ENCODE peak calls at places on chromosome 14, in six cellular contexts. X, W, N, K, S and F are unnamed samples.

GRCh38 chr14:21987937-21988336 is 314.3 kb upstream of the OR4E1 start:
- DNase-seq in K (no peak), W (no peak), S (peak), X (peak), N (peak), F (peak)

GRCh38 chr14:22976620-22977433 is 5.5 kb downstream of the AJUBA start:
- DNase-seq in K (no peak), N (peak), S (peak), X (peak), W (no peak), F (peak)

GRCh38 chr14:60485057-60485599 is 735 bp downstream of the C14orf39 start:
- DNase-seq in S (peak), X (no peak), K (no peak), W (no peak), N (no peak), F (no peak)

GRCh38 chr14:71647086-71647784 is 285.0 kb upstream of the RGS6 start:
- DNase-seq in N (peak), S (peak), K (peak), W (no peak), X (peak), F (peak)

GRCh38 chr14:21199611-21200570 is 44.0 kb upstream of the OR5AU1 start:
- DNase-seq in K (no peak), N (no peak), X (no peak), S (no peak), W (no peak), F (no peak)

GRCh38 chr14:32998433-32998832 is 59.8 kb downstream of the NPAS3 start:
- DNase-seq in K (no peak), S (peak), N (peak), X (no peak), W (no peak), F (no peak)

GRCh38 chr14:106844608-106845285 is 1318.4 kb downstream of the TMEM121 start:
- DNase-seq in W (peak), X (no peak), S (peak), K (peak), N (peak), F (no peak)

GRCh38 chr14:71942904-71943694 is 10.9 kb downstream of the RGS6 start:
- DNase-seq in N (no peak), S (no peak), W (no peak), X (no peak), K (no peak), F (no peak)

GRCh38 chr14:89757313-89757939 is 197.1 kb downstream of the EFCAB11 start:
- DNase-seq in K (no peak), X (no peak), N (no peak), W (no peak), S (no peak), F (no peak)

GRCh38 chr14:64544607-64545312 is 4.2 kb downstream of the HSPA2 start:
- DNase-seq in X (no peak), K (no peak), W (no peak), N (no peak), S (peak), F (peak)

GRCh38 chr14:51118993-51119392 is 24.1 kb upstream of the TRIM9 start:
- DNase-seq in K (no peak), N (no peak), X (no peak), W (no peak), S (no peak), F (no peak)

GRCh38 chr14:38286481-38286880 is 30.6 kb upstream of the CLEC14A start:
- DNase-seq in S (no peak), N (no peak), X (no peak), K (no peak), W (no peak), F (no peak)

GRCh38 chr14:45177081-45177480 is 41.4 kb downstream of the FANCM start:
- DNase-seq in X (no peak), S (no peak), W (no peak), K (no peak), N (no peak), F (no peak)

GRCh38 chr14:92590941-92591340 is 77.4 kb downstream of the RIN3 start:
- DNase-seq in X (no peak), N (no peak), K (no peak), W (no peak), S (no peak), F (no peak)

GRCh38 chr14:104377256-104377655 is 202.3 kb upstream of the C14orf180 start:
- DNase-seq in K (no peak), N (no peak), X (no peak), W (no peak), S (no peak), F (no peak)

GRCh38 chr14:36976571-36977023 is 195.8 kb downstream of the SLC25A21 start:
- DNase-seq in S (no peak), X (no peak), N (no peak), K (no peak), W (no peak), F (no peak)

GRCh38 chr14:20757963-20758362 is 10.2 kb upstream of the EDDM3B start:
- DNase-seq in N (peak), S (peak), W (peak), X (peak), K (no peak), F (no peak)

GRCh38 chr14:105154476-105154871 is 14.1 kb downstream of the JAG2 start:
- DNase-seq in X (no peak), S (no peak), N (no peak), K (no peak), W (no peak), F (no peak)

GRCh38 chr14:51398898-51399297 is 158.9 kb downstream of the TMX1 start:
- DNase-seq in K (no peak), S (no peak), W (no peak), N (no peak), X (no peak), F (no peak)

GRCh38 chr14:101934751-101935150 is 29.6 kb upstream of the DYNC1H1 start:
- DNase-seq in W (peak), N (no peak), X (no peak), K (no peak), S (no peak), F (no peak)

GRCh38 chr14:100640481-100641273 is 53.5 kb upstream of the BEGAIN start:
- DNase-seq in N (no peak), K (no peak), S (peak), W (no peak), X (no peak), F (no peak)

GRCh38 chr14:69101331-69101826 is 51.5 kb downstream of the DCAF5 start:
- DNase-seq in K (no peak), X (peak), W (no peak), N (peak), S (peak), F (peak)

GRCh38 chr14:67674480-67675218 is at the start of gene VTI1B:
- DNase-seq in W (peak), K (peak), N (peak), S (peak), X (peak), F (peak)

GRCh38 chr14:77014004-77014604 is 14.4 kb downstream of the IRF2BPL start:
- DNase-seq in X (peak), S (peak), W (no peak), N (no peak), K (no peak), F (peak)

GRCh38 chr14:31947076-31947475 is 130.0 kb upstream of the ARHGAP5 start:
- DNase-seq in W (no peak), S (no peak), K (no peak), X (no peak), N (no peak), F (no peak)

GRCh38 chr14:93834739-93835383 is 46.6 kb upstream of the PRIMA1 start:
- DNase-seq in W (no peak), K (no peak), N (no peak), X (no peak), S (no peak), F (no peak)

GRCh38 chr14:104429291-104429861 is 150.2 kb upstream of the C14orf180 start:
- DNase-seq in X (no peak), K (no peak), N (no peak), W (peak), S (no peak), F (peak)

GRCh38 chr14:50984061-50984710 is 39.9 kb upstream of the PYGL start:
- DNase-seq in W (no peak), N (no peak), X (no peak), S (no peak), K (no peak), F (no peak)

GRCh38 chr14:90263748-90264449 is 7.5 kb downstream of the PSMC1 start:
- DNase-seq in K (no peak), S (no peak), W (no peak), X (no peak), N (no peak), F (no peak)